ENCODE peak calls at places on chromosomes 6 and 20, in seven cellular contexts. One of them, this sample, is unnamed.

GRCh38 chr6:38167598-38167997 is 348.1 kb downstream of the ZFAND3 start:
- DNase-seq in M059J: no peak
- DNase-seq in germinal center: no peak
- DNase-seq in colonic mucosa: no peak
- DNase-seq in NK-92 treated with Interleukin-12 subunit alpha and Interleukin-12 subunit beta, amount 100 ng/mL, for 24 hours: no peak
- DNase-seq in stimulated activated CD4-positive, alpha-beta T cell treated with anti-CD3 and anti-CD28 coated beads, Interleukin-4, amount 100 ng/mL, for 24 hours: no peak
- DNase-seq in activated CD4-positive, alpha-beta T cell treated with anti-CD3 and anti-CD28 coated beads for 24 hours: no peak
- DNase-seq in this sample: no peak

GRCh38 chr6:46350714-46351113 is 140.5 kb downstream of the RCAN2 start:
- DNase-seq in M059J: no peak
- DNase-seq in germinal center: no peak
- DNase-seq in colonic mucosa: no peak
- DNase-seq in NK-92 treated with Interleukin-12 subunit alpha and Interleukin-12 subunit beta, amount 100 ng/mL, for 24 hours: no peak
- DNase-seq in stimulated activated CD4-positive, alpha-beta T cell treated with anti-CD3 and anti-CD28 coated beads, Interleukin-4, amount 100 ng/mL, for 24 hours: no peak
- DNase-seq in activated CD4-positive, alpha-beta T cell treated with anti-CD3 and anti-CD28 coated beads for 24 hours: no peak
- DNase-seq in this sample: no peak

GRCh38 chr6:155154158-155154830 is 109.5 kb upstream of the CLDN20 start:
- DNase-seq in M059J: peak; percentile 92
- DNase-seq in germinal center: no peak
- DNase-seq in colonic mucosa: peak; percentile 27
- DNase-seq in NK-92 treated with Interleukin-12 subunit alpha and Interleukin-12 subunit beta, amount 100 ng/mL, for 24 hours: no peak
- DNase-seq in stimulated activated CD4-positive, alpha-beta T cell treated with anti-CD3 and anti-CD28 coated beads, Interleukin-4, amount 100 ng/mL, for 24 hours: peak; percentile 47
- DNase-seq in activated CD4-positive, alpha-beta T cell treated with anti-CD3 and anti-CD28 coated beads for 24 hours: no peak
- DNase-seq in this sample: no peak

GRCh38 chr6:162942860-162943259 is 215.1 kb downstream of the PACRG start:
- DNase-seq in M059J: peak; percentile 85
- DNase-seq in germinal center: no peak
- DNase-seq in colonic mucosa: no peak
- DNase-seq in NK-92 treated with Interleukin-12 subunit alpha and Interleukin-12 subunit beta, amount 100 ng/mL, for 24 hours: no peak
- DNase-seq in stimulated activated CD4-positive, alpha-beta T cell treated with anti-CD3 and anti-CD28 coated beads, Interleukin-4, amount 100 ng/mL, for 24 hours: no peak
- DNase-seq in activated CD4-positive, alpha-beta T cell treated with anti-CD3 and anti-CD28 coated beads for 24 hours: no peak
- DNase-seq in this sample: no peak

GRCh38 chr6:98041072-98041471 is 758.1 kb upstream of the MMS22L start:
- DNase-seq in M059J: no peak
- DNase-seq in germinal center: no peak
- DNase-seq in colonic mucosa: no peak
- DNase-seq in NK-92 treated with Interleukin-12 subunit alpha and Interleukin-12 subunit beta, amount 100 ng/mL, for 24 hours: no peak
- DNase-seq in stimulated activated CD4-positive, alpha-beta T cell treated with anti-CD3 and anti-CD28 coated beads, Interleukin-4, amount 100 ng/mL, for 24 hours: no peak
- DNase-seq in activated CD4-positive, alpha-beta T cell treated with anti-CD3 and anti-CD28 coated beads for 24 hours: no peak
- DNase-seq in this sample: peak; percentile 76

GRCh38 chr6:154805288-154805911 is 72.2 kb downstream of the SCAF8 start:
- DNase-seq in M059J: peak; percentile 49
- DNase-seq in germinal center: peak; percentile 45
- DNase-seq in colonic mucosa: no peak
- DNase-seq in NK-92 treated with Interleukin-12 subunit alpha and Interleukin-12 subunit beta, amount 100 ng/mL, for 24 hours: no peak
- DNase-seq in stimulated activated CD4-positive, alpha-beta T cell treated with anti-CD3 and anti-CD28 coated beads, Interleukin-4, amount 100 ng/mL, for 24 hours: no peak
- DNase-seq in activated CD4-positive, alpha-beta T cell treated with anti-CD3 and anti-CD28 coated beads for 24 hours: no peak
- DNase-seq in this sample: no peak

GRCh38 chr20:44961868-44962267 is 1.7 kb upstream of the TOMM34 start:
- DNase-seq in M059J: peak; percentile 84
- DNase-seq in germinal center: no peak
- DNase-seq in colonic mucosa: no peak
- DNase-seq in NK-92 treated with Interleukin-12 subunit alpha and Interleukin-12 subunit beta, amount 100 ng/mL, for 24 hours: no peak
- DNase-seq in stimulated activated CD4-positive, alpha-beta T cell treated with anti-CD3 and anti-CD28 coated beads, Interleukin-4, amount 100 ng/mL, for 24 hours: no peak
- DNase-seq in activated CD4-positive, alpha-beta T cell treated with anti-CD3 and anti-CD28 coated beads for 24 hours: no peak
- DNase-seq in this sample: no peak

GRCh38 chr6:82331031-82331773 is 32.4 kb upstream of the TPBG start:
- DNase-seq in M059J: peak; percentile 86
- DNase-seq in germinal center: no peak
- DNase-seq in colonic mucosa: no peak
- DNase-seq in NK-92 treated with Interleukin-12 subunit alpha and Interleukin-12 subunit beta, amount 100 ng/mL, for 24 hours: no peak
- DNase-seq in stimulated activated CD4-positive, alpha-beta T cell treated with anti-CD3 and anti-CD28 coated beads, Interleukin-4, amount 100 ng/mL, for 24 hours: no peak
- DNase-seq in activated CD4-positive, alpha-beta T cell treated with anti-CD3 and anti-CD28 coated beads for 24 hours: no peak
- DNase-seq in this sample: no peak

GRCh38 chr6:28695671-28696537 is 170.2 kb downstream of the GPX5 start:
- DNase-seq in M059J: peak; percentile 67
- DNase-seq in germinal center: no peak
- DNase-seq in colonic mucosa: no peak
- DNase-seq in NK-92 treated with Interleukin-12 subunit alpha and Interleukin-12 subunit beta, amount 100 ng/mL, for 24 hours: no peak
- DNase-seq in stimulated activated CD4-positive, alpha-beta T cell treated with anti-CD3 and anti-CD28 coated beads, Interleukin-4, amount 100 ng/mL, for 24 hours: no peak
- DNase-seq in activated CD4-positive, alpha-beta T cell treated with anti-CD3 and anti-CD28 coated beads for 24 hours: no peak
- DNase-seq in this sample: no peak

GRCh38 chr6:113421997-113422396 is 435.1 kb upstream of the MARCKS start:
- DNase-seq in M059J: no peak
- DNase-seq in germinal center: no peak
- DNase-seq in colonic mucosa: no peak
- DNase-seq in NK-92 treated with Interleukin-12 subunit alpha and Interleukin-12 subunit beta, amount 100 ng/mL, for 24 hours: no peak
- DNase-seq in stimulated activated CD4-positive, alpha-beta T cell treated with anti-CD3 and anti-CD28 coated beads, Interleukin-4, amount 100 ng/mL, for 24 hours: no peak
- DNase-seq in activated CD4-positive, alpha-beta T cell treated with anti-CD3 and anti-CD28 coated beads for 24 hours: no peak
- DNase-seq in this sample: no peak

GRCh38 chr20:14609328-14610221 is 272.2 kb upstream of the FLRT3 start:
- DNase-seq in M059J: no peak
- DNase-seq in germinal center: no peak
- DNase-seq in colonic mucosa: no peak
- DNase-seq in NK-92 treated with Interleukin-12 subunit alpha and Interleukin-12 subunit beta, amount 100 ng/mL, for 24 hours: no peak
- DNase-seq in stimulated activated CD4-positive, alpha-beta T cell treated with anti-CD3 and anti-CD28 coated beads, Interleukin-4, amount 100 ng/mL, for 24 hours: no peak
- DNase-seq in activated CD4-positive, alpha-beta T cell treated with anti-CD3 and anti-CD28 coated beads for 24 hours: no peak
- DNase-seq in this sample: no peak

GRCh38 chr20:57473246-57474042 is 51.5 kb downstream of the CTCFL start:
- DNase-seq in M059J: no peak
- DNase-seq in germinal center: peak; percentile 57
- DNase-seq in colonic mucosa: no peak
- DNase-seq in NK-92 treated with Interleukin-12 subunit alpha and Interleukin-12 subunit beta, amount 100 ng/mL, for 24 hours: peak; percentile 52
- DNase-seq in stimulated activated CD4-positive, alpha-beta T cell treated with anti-CD3 and anti-CD28 coated beads, Interleukin-4, amount 100 ng/mL, for 24 hours: no peak
- DNase-seq in activated CD4-positive, alpha-beta T cell treated with anti-CD3 and anti-CD28 coated beads for 24 hours: no peak
- DNase-seq in this sample: no peak

GRCh38 chr6:84635081-84635745 is 129.2 kb downstream of the TBX18 start:
- DNase-seq in M059J: peak; percentile 63
- DNase-seq in germinal center: no peak
- DNase-seq in colonic mucosa: no peak
- DNase-seq in NK-92 treated with Interleukin-12 subunit alpha and Interleukin-12 subunit beta, amount 100 ng/mL, for 24 hours: no peak
- DNase-seq in stimulated activated CD4-positive, alpha-beta T cell treated with anti-CD3 and anti-CD28 coated beads, Interleukin-4, amount 100 ng/mL, for 24 hours: no peak
- DNase-seq in activated CD4-positive, alpha-beta T cell treated with anti-CD3 and anti-CD28 coated beads for 24 hours: no peak
- DNase-seq in this sample: no peak

GRCh38 chr6:113464959-113465358 is 392.2 kb upstream of the MARCKS start:
- DNase-seq in M059J: peak; percentile 93
- DNase-seq in germinal center: no peak
- DNase-seq in colonic mucosa: no peak
- DNase-seq in NK-92 treated with Interleukin-12 subunit alpha and Interleukin-12 subunit beta, amount 100 ng/mL, for 24 hours: no peak
- DNase-seq in stimulated activated CD4-positive, alpha-beta T cell treated with anti-CD3 and anti-CD28 coated beads, Interleukin-4, amount 100 ng/mL, for 24 hours: no peak
- DNase-seq in activated CD4-positive, alpha-beta T cell treated with anti-CD3 and anti-CD28 coated beads for 24 hours: no peak
- DNase-seq in this sample: no peak

GRCh38 chr6:153207617-153208016 is 76.5 kb upstream of the RGS17 start:
- DNase-seq in M059J: no peak
- DNase-seq in germinal center: no peak
- DNase-seq in colonic mucosa: no peak
- DNase-seq in NK-92 treated with Interleukin-12 subunit alpha and Interleukin-12 subunit beta, amount 100 ng/mL, for 24 hours: no peak
- DNase-seq in stimulated activated CD4-positive, alpha-beta T cell treated with anti-CD3 and anti-CD28 coated beads, Interleukin-4, amount 100 ng/mL, for 24 hours: no peak
- DNase-seq in activated CD4-positive, alpha-beta T cell treated with anti-CD3 and anti-CD28 coated beads for 24 hours: no peak
- DNase-seq in this sample: no peak

GRCh38 chr20:8583209-8584106 is 451.4 kb downstream of the PLCB1 start:
- DNase-seq in M059J: no peak
- DNase-seq in germinal center: no peak
- DNase-seq in colonic mucosa: no peak
- DNase-seq in NK-92 treated with Interleukin-12 subunit alpha and Interleukin-12 subunit beta, amount 100 ng/mL, for 24 hours: no peak
- DNase-seq in stimulated activated CD4-positive, alpha-beta T cell treated with anti-CD3 and anti-CD28 coated beads, Interleukin-4, amount 100 ng/mL, for 24 hours: no peak
- DNase-seq in activated CD4-positive, alpha-beta T cell treated with anti-CD3 and anti-CD28 coated beads for 24 hours: no peak
- DNase-seq in this sample: no peak

GRCh38 chr20:39839406-39840119 is 849.5 kb downstream of the MAFB start:
- DNase-seq in M059J: no peak
- DNase-seq in germinal center: no peak
- DNase-seq in colonic mucosa: no peak
- DNase-seq in NK-92 treated with Interleukin-12 subunit alpha and Interleukin-12 subunit beta, amount 100 ng/mL, for 24 hours: no peak
- DNase-seq in stimulated activated CD4-positive, alpha-beta T cell treated with anti-CD3 and anti-CD28 coated beads, Interleukin-4, amount 100 ng/mL, for 24 hours: no peak
- DNase-seq in activated CD4-positive, alpha-beta T cell treated with anti-CD3 and anti-CD28 coated beads for 24 hours: no peak
- DNase-seq in this sample: no peak

GRCh38 chr6:165571068-165571682 is 91.9 kb downstream of the PDE10A start:
- DNase-seq in M059J: peak; percentile 17
- DNase-seq in germinal center: no peak
- DNase-seq in colonic mucosa: no peak
- DNase-seq in NK-92 treated with Interleukin-12 subunit alpha and Interleukin-12 subunit beta, amount 100 ng/mL, for 24 hours: no peak
- DNase-seq in stimulated activated CD4-positive, alpha-beta T cell treated with anti-CD3 and anti-CD28 coated beads, Interleukin-4, amount 100 ng/mL, for 24 hours: no peak
- DNase-seq in activated CD4-positive, alpha-beta T cell treated with anti-CD3 and anti-CD28 coated beads for 24 hours: no peak
- DNase-seq in this sample: no peak

GRCh38 chr20:59636791-59637370 is 32.5 kb downstream of the PHACTR3 start:
- DNase-seq in M059J: no peak
- DNase-seq in germinal center: no peak
- DNase-seq in colonic mucosa: no peak
- DNase-seq in NK-92 treated with Interleukin-12 subunit alpha and Interleukin-12 subunit beta, amount 100 ng/mL, for 24 hours: no peak
- DNase-seq in stimulated activated CD4-positive, alpha-beta T cell treated with anti-CD3 and anti-CD28 coated beads, Interleukin-4, amount 100 ng/mL, for 24 hours: no peak
- DNase-seq in activated CD4-positive, alpha-beta T cell treated with anti-CD3 and anti-CD28 coated beads for 24 hours: no peak
- DNase-seq in this sample: no peak

GRCh38 chr20:21529863-21530262 is 16.0 kb upstream of the NKX2-2 start:
- DNase-seq in M059J: peak; percentile 33
- DNase-seq in germinal center: no peak
- DNase-seq in colonic mucosa: no peak
- DNase-seq in NK-92 treated with Interleukin-12 subunit alpha and Interleukin-12 subunit beta, amount 100 ng/mL, for 24 hours: no peak
- DNase-seq in stimulated activated CD4-positive, alpha-beta T cell treated with anti-CD3 and anti-CD28 coated beads, Interleukin-4, amount 100 ng/mL, for 24 hours: no peak
- DNase-seq in activated CD4-positive, alpha-beta T cell treated with anti-CD3 and anti-CD28 coated beads for 24 hours: no peak
- DNase-seq in this sample: no peak

GRCh38 chr6:52724041-52724405 is 39.3 kb downstream of the GSTA2 start:
- DNase-seq in M059J: peak; percentile 86
- DNase-seq in germinal center: no peak
- DNase-seq in colonic mucosa: no peak
- DNase-seq in NK-92 treated with Interleukin-12 subunit alpha and Interleukin-12 subunit beta, amount 100 ng/mL, for 24 hours: no peak
- DNase-seq in stimulated activated CD4-positive, alpha-beta T cell treated with anti-CD3 and anti-CD28 coated beads, Interleukin-4, amount 100 ng/mL, for 24 hours: no peak
- DNase-seq in activated CD4-positive, alpha-beta T cell treated with anti-CD3 and anti-CD28 coated beads for 24 hours: no peak
- DNase-seq in this sample: no peak

GRCh38 chr20:31570735-31571617 is 34.1 kb upstream of the ID1 start:
- DNase-seq in M059J: peak; percentile 76
- DNase-seq in germinal center: no peak
- DNase-seq in colonic mucosa: no peak
- DNase-seq in NK-92 treated with Interleukin-12 subunit alpha and Interleukin-12 subunit beta, amount 100 ng/mL, for 24 hours: no peak
- DNase-seq in stimulated activated CD4-positive, alpha-beta T cell treated with anti-CD3 and anti-CD28 coated beads, Interleukin-4, amount 100 ng/mL, for 24 hours: no peak
- DNase-seq in activated CD4-positive, alpha-beta T cell treated with anti-CD3 and anti-CD28 coated beads for 24 hours: no peak
- DNase-seq in this sample: no peak

GRCh38 chr6:143060354-143060805 is 309 bp upstream of the AIG1 start:
- DNase-seq in M059J: peak; percentile 91
- DNase-seq in germinal center: peak; percentile 66
- DNase-seq in colonic mucosa: peak; percentile 80
- DNase-seq in NK-92 treated with Interleukin-12 subunit alpha and Interleukin-12 subunit beta, amount 100 ng/mL, for 24 hours: peak; percentile 89
- DNase-seq in stimulated activated CD4-positive, alpha-beta T cell treated with anti-CD3 and anti-CD28 coated beads, Interleukin-4, amount 100 ng/mL, for 24 hours: peak; percentile 73
- DNase-seq in activated CD4-positive, alpha-beta T cell treated with anti-CD3 and anti-CD28 coated beads for 24 hours: peak; percentile 37
- DNase-seq in this sample: peak; percentile 57

GRCh38 chr6:56246544-56246940 is 838 bp downstream of the COL21A1 start:
- DNase-seq in M059J: peak; percentile 5
- DNase-seq in germinal center: no peak
- DNase-seq in colonic mucosa: no peak
- DNase-seq in NK-92 treated with Interleukin-12 subunit alpha and Interleukin-12 subunit beta, amount 100 ng/mL, for 24 hours: no peak
- DNase-seq in stimulated activated CD4-positive, alpha-beta T cell treated with anti-CD3 and anti-CD28 coated beads, Interleukin-4, amount 100 ng/mL, for 24 hours: no peak
- DNase-seq in activated CD4-positive, alpha-beta T cell treated with anti-CD3 and anti-CD28 coated beads for 24 hours: no peak
- DNase-seq in this sample: no peak

This sample was measured in iPS DF 19.7.